ENCODE peak calls at places on chromosomes 1 and 21, in six cellular contexts. M is T-helper 1 cell, I is iris pigment epithelial cell, B is nephron progenitor cell, A is lower lobe of right lung, Y is ELF-1. W is an unnamed sample.

GRCh38 chr1:232127190-232127589 is 500.6 kb downstream of the DISC1 start:
- DNase-seq in M (no peak), I (peak; percentile 89), B (no peak), Y (no peak), A (no peak), W (no peak)

GRCh38 chr1:104172243-104172681 is 422.6 kb downstream of the AMY1C start:
- DNase-seq in B (no peak), I (no peak), M (no peak), A (no peak), Y (no peak), W (no peak)

GRCh38 chr1:48552420-48552819 is 80.4 kb upstream of the SPATA6 start:
- DNase-seq in M (no peak), I (no peak), Y (peak; percentile 38), A (no peak), B (no peak), W (no peak)

GRCh38 chr1:235500971-235501540 is 3.2 kb downstream of the B3GALNT2 start:
- DNase-seq in Y (no peak), B (no peak), M (no peak), A (no peak), I (peak; percentile 60), W (no peak)

GRCh38 chr1:169031566-169032224 is 74.8 kb upstream of the ATP1B1 start:
- DNase-seq in I (peak; percentile 14), B (no peak), Y (no peak), A (no peak), M (no peak), W (no peak)

GRCh38 chr1:216723274-216723780 is at the start of gene ESRRG:
- DNase-seq in I (peak; percentile 1), Y (peak; percentile 88), A (peak; percentile 50), B (peak; percentile 78), M (no peak), W (no peak)

GRCh38 chr1:64881281-64881680 is 85.1 kb downstream of the JAK1 start:
- DNase-seq in M (no peak), A (no peak), I (peak; percentile 72), B (no peak), Y (no peak), W (no peak)

GRCh38 chr1:172993640-172994039 is 57.1 kb downstream of the TNFSF18 start:
- DNase-seq in I (peak; percentile 69), A (no peak), Y (no peak), B (no peak), M (no peak), W (no peak)

GRCh38 chr1:227775841-227776240 is 39.6 kb upstream of the PRSS38 start:
- DNase-seq in I (no peak), Y (no peak), A (no peak), B (no peak), M (no peak), W (no peak)

GRCh38 chr1:7667625-7668218 is 103.4 kb upstream of the VAMP3 start:
- DNase-seq in I (peak; percentile 72), B (peak; percentile 97), Y (peak; percentile 93), A (peak; percentile 92), M (peak; percentile 69), W (peak; percentile 51)

GRCh38 chr1:152745289-152745704 is 12.5 kb upstream of the KPRP start:
- DNase-seq in A (no peak), Y (no peak), M (no peak), I (no peak), B (no peak), W (peak; percentile 22)

GRCh38 chr1:21292991-21293536 is 2.8 kb upstream of the ECE1 start:
- DNase-seq in Y (no peak), M (peak; percentile 32), I (no peak), A (no peak), B (no peak), W (no peak)

GRCh38 chr1:204627436-204627835 is 58.1 kb downstream of the LRRN2 start:
- DNase-seq in M (no peak), B (no peak), I (no peak), Y (no peak), A (no peak), W (no peak)

GRCh38 chr1:156376146-156376545 is 7.1 kb downstream of the RHBG start:
- DNase-seq in M (no peak), A (no peak), Y (no peak), I (peak; percentile 31), B (no peak), W (no peak)

GRCh38 chr1:94235189-94236020 is 2.0 kb downstream of the ARHGAP29 start:
- DNase-seq in Y (no peak), I (no peak), B (no peak), M (no peak), A (no peak), W (no peak)

GRCh38 chr1:185567006-185567405 is 167.2 kb upstream of the HMCN1 start:
- DNase-seq in B (no peak), M (peak; percentile 30), Y (no peak), A (no peak), I (peak; percentile 67), W (no peak)

GRCh38 chr1:155166373-155167165 is 6.5 kb downstream of the KRTCAP2 start:
- DNase-seq in I (no peak), Y (peak; percentile 61), A (no peak), M (no peak), B (peak; percentile 58), W (no peak)

GRCh38 chr1:203250936-203251335 is 21.5 kb upstream of the CHIT1 start:
- DNase-seq in I (no peak), B (no peak), Y (no peak), M (no peak), A (no peak), W (no peak)

GRCh38 chr1:227953022-227953412 is 5.3 kb upstream of the WNT9A start:
- DNase-seq in A (no peak), Y (no peak), B (no peak), I (no peak), M (no peak), W (no peak)

GRCh38 chr1:115840615-115841460 is at the start of gene NHLH2:
- DNase-seq in A (no peak), I (no peak), Y (no peak), M (no peak), B (no peak), W (no peak)

GRCh38 chr1:157831968-157832626 is 9.5 kb downstream of the CD5L start:
- DNase-seq in I (no peak), Y (no peak), M (no peak), B (no peak), A (no peak), W (no peak)

GRCh38 chr1:77056525-77056924 is 162.7 kb downstream of the PIGK start:
- DNase-seq in A (no peak), I (no peak), Y (no peak), M (no peak), B (no peak), W (no peak)

GRCh38 chr1:169236143-169236542 is 129.7 kb downstream of the ATP1B1 start:
- DNase-seq in M (no peak), Y (no peak), I (peak; percentile 33), B (no peak), A (no peak), W (no peak)

GRCh38 chr21:19767546-19767945 is 1230.7 kb upstream of the NCAM2 start:
- DNase-seq in Y (no peak), A (no peak), B (no peak), M (no peak), I (peak; percentile 28), W (no peak)

GRCh38 chr21:46033410-46034404 is 52.1 kb downstream of the COL6A1 start:
- DNase-seq in M (no peak), I (no peak), A (no peak), Y (no peak), B (no peak), W (no peak)

GRCh38 chr1:213934642-213935041 is 53.1 kb upstream of the PROX1 start:
- DNase-seq in M (no peak), B (no peak), I (peak; percentile 17), A (peak; percentile 61), Y (no peak), W (no peak)

GRCh38 chr21:41316641-41317392 is at the start of gene FAM3B:
- DNase-seq in I (no peak), B (peak; percentile 64), A (peak; percentile 55), Y (peak; percentile 37), M (no peak), W (no peak)

GRCh38 chr21:46000731-46001641 is 19.4 kb downstream of the COL6A1 start:
- DNase-seq in A (peak; percentile 43), Y (no peak), B (peak; percentile 9), I (no peak), M (no peak), W (no peak)

GRCh38 chr1:177928194-177928593 is 41.7 kb downstream of the SEC16B start:
- DNase-seq in M (no peak), B (no peak), Y (no peak), I (peak; percentile 47), A (no peak), W (no peak)

GRCh38 chr1:17880429-17880828 is 125.3 kb downstream of the ACTL8 start:
- DNase-seq in A (no peak), I (no peak), M (no peak), B (no peak), Y (no peak), W (no peak)

GRCh38 chr1:2392071-2392442 is 416 bp downstream of the RER1 start:
- DNase-seq in M (no peak), I (peak; percentile 14), A (no peak), B (peak; percentile 34), Y (no peak), W (no peak)

GRCh38 chr1:41540886-41541591 is 56.6 kb upstream of the EDN2 start:
- DNase-seq in M (no peak), A (no peak), B (no peak), Y (no peak), I (peak; percentile 51), W (no peak)

W was measured in Panc1.